ENCODE peak calls at places on chromosomes 13 and 19, in nine cellular contexts. One of them, this sample, is unnamed.

GRCh38 chr13:71320452-71320851 is 546.6 kb downstream of the DACH1 start:
- DNase-seq in brain microvascular endothelial cell: peak
- DNase-seq in iris pigment epithelial cell: peak
- DNase-seq in DMS 273 treated with DMSO at 0.1 percent for 48 hours: no peak
- DNase-seq in T follicular helper cell: no peak
- DNase-seq in GM12865: peak
- DNase-seq in midbrain: no peak
- DNase-seq in activated CD4-positive, CD25-positive, alpha-beta regulatory T cell treated with anti-CD3 and anti-CD28 coated beads, Interleukin-2, amount 50 U/mL, for 72 hours: no peak
- DNase-seq in left ventricle myocardium superior: no peak
- DNase-seq in this sample: no peak

GRCh38 chr13:33353210-33353609 is 67.7 kb upstream of the STARD13 start:
- DNase-seq in brain microvascular endothelial cell: no peak
- DNase-seq in iris pigment epithelial cell: no peak
- DNase-seq in DMS 273 treated with DMSO at 0.1 percent for 48 hours: no peak
- DNase-seq in T follicular helper cell: no peak
- DNase-seq in GM12865: peak
- DNase-seq in midbrain: peak
- DNase-seq in activated CD4-positive, CD25-positive, alpha-beta regulatory T cell treated with anti-CD3 and anti-CD28 coated beads, Interleukin-2, amount 50 U/mL, for 72 hours: no peak
- DNase-seq in left ventricle myocardium superior: peak
- DNase-seq in this sample: peak

GRCh38 chr13:97413694-97414093 is 20.3 kb upstream of the RAP2A start:
- DNase-seq in brain microvascular endothelial cell: no peak
- DNase-seq in iris pigment epithelial cell: no peak
- DNase-seq in DMS 273 treated with DMSO at 0.1 percent for 48 hours: no peak
- DNase-seq in T follicular helper cell: no peak
- DNase-seq in GM12865: no peak
- DNase-seq in midbrain: no peak
- DNase-seq in activated CD4-positive, CD25-positive, alpha-beta regulatory T cell treated with anti-CD3 and anti-CD28 coated beads, Interleukin-2, amount 50 U/mL, for 72 hours: no peak
- DNase-seq in left ventricle myocardium superior: no peak
- DNase-seq in this sample: no peak

GRCh38 chr19:52898101-52898500 is 666 bp upstream of the ZNF320 start:
- DNase-seq in brain microvascular endothelial cell: no peak
- DNase-seq in iris pigment epithelial cell: no peak
- DNase-seq in DMS 273 treated with DMSO at 0.1 percent for 48 hours: no peak
- DNase-seq in T follicular helper cell: no peak
- DNase-seq in GM12865: no peak
- DNase-seq in midbrain: no peak
- DNase-seq in activated CD4-positive, CD25-positive, alpha-beta regulatory T cell treated with anti-CD3 and anti-CD28 coated beads, Interleukin-2, amount 50 U/mL, for 72 hours: no peak
- DNase-seq in left ventricle myocardium superior: no peak
- DNase-seq in this sample: no peak

GRCh38 chr19:16951529-16951928 is 62.7 kb downstream of the F2RL3 start:
- DNase-seq in brain microvascular endothelial cell: no peak
- DNase-seq in iris pigment epithelial cell: no peak
- DNase-seq in DMS 273 treated with DMSO at 0.1 percent for 48 hours: no peak
- DNase-seq in T follicular helper cell: no peak
- DNase-seq in GM12865: no peak
- DNase-seq in midbrain: no peak
- DNase-seq in activated CD4-positive, CD25-positive, alpha-beta regulatory T cell treated with anti-CD3 and anti-CD28 coated beads, Interleukin-2, amount 50 U/mL, for 72 hours: no peak
- DNase-seq in left ventricle myocardium superior: no peak
- DNase-seq in this sample: no peak

GRCh38 chr19:29645491-29645867 is 19.8 kb upstream of the PLEKHF1 start:
- DNase-seq in brain microvascular endothelial cell: no peak
- DNase-seq in iris pigment epithelial cell: no peak
- DNase-seq in DMS 273 treated with DMSO at 0.1 percent for 48 hours: no peak
- DNase-seq in T follicular helper cell: no peak
- DNase-seq in GM12865: no peak
- DNase-seq in midbrain: no peak
- DNase-seq in activated CD4-positive, CD25-positive, alpha-beta regulatory T cell treated with anti-CD3 and anti-CD28 coated beads, Interleukin-2, amount 50 U/mL, for 72 hours: no peak
- DNase-seq in left ventricle myocardium superior: no peak
- DNase-seq in this sample: no peak

GRCh38 chr19:42606660-42607351 is 12.1 kb upstream of the CEACAM8 start:
- DNase-seq in brain microvascular endothelial cell: no peak
- DNase-seq in iris pigment epithelial cell: peak
- DNase-seq in DMS 273 treated with DMSO at 0.1 percent for 48 hours: peak
- DNase-seq in T follicular helper cell: peak
- DNase-seq in GM12865: peak
- DNase-seq in midbrain: peak
- DNase-seq in activated CD4-positive, CD25-positive, alpha-beta regulatory T cell treated with anti-CD3 and anti-CD28 coated beads, Interleukin-2, amount 50 U/mL, for 72 hours: peak
- DNase-seq in left ventricle myocardium superior: peak
- DNase-seq in this sample: peak

GRCh38 chr19:18282021-18282787 is 782 bp upstream of the JUND start:
- DNase-seq in brain microvascular endothelial cell: no peak
- DNase-seq in iris pigment epithelial cell: no peak
- DNase-seq in DMS 273 treated with DMSO at 0.1 percent for 48 hours: peak
- DNase-seq in T follicular helper cell: no peak
- DNase-seq in GM12865: peak
- DNase-seq in midbrain: peak
- DNase-seq in activated CD4-positive, CD25-positive, alpha-beta regulatory T cell treated with anti-CD3 and anti-CD28 coated beads, Interleukin-2, amount 50 U/mL, for 72 hours: peak
- DNase-seq in left ventricle myocardium superior: peak
- DNase-seq in this sample: no peak

This sample was measured in Ammon's horn.